ENCODE peak calls at places on chromosomes 12 and 14, in ten cellular contexts. D is cardiac muscle cell, O is GM12891, M is amniotic stem cell, I is HTR-8/SVneo, C is sigmoid colon, E is lower lobe of right lung, L is neural crest cell, Q is GM13977, P is prostate gland. G is an unnamed sample.

GRCh38 chr12:12133259-12133658 is 62.5 kb downstream of the BCL2L14 start:
- DNase-seq in D (no peak), O (no peak), M (no peak), I (no peak), C (no peak), E (no peak), L (no peak), Q (no peak), P (no peak), G (no peak)

GRCh38 chr12:40634431-40635131 is 57.7 kb upstream of the CNTN1 start:
- DNase-seq in D (no peak), O (no peak), M (no peak), I (no peak), C (no peak), E (no peak), L (no peak), Q (no peak), P (no peak), G (no peak)

GRCh38 chr12:112928978-112929377 is 9.3 kb upstream of the OAS3 start:
- DNase-seq in D (no peak), O (no peak), M (no peak), I (no peak), C (no peak), E (no peak), L (no peak), Q (no peak), P (no peak), G (no peak)

GRCh38 chr12:94372379-94372930 is 87.2 kb downstream of the CEP83 start:
- DNase-seq in D (no peak), O (no peak), M (no peak), I (no peak), C (no peak), E (no peak), L (no peak), Q (peak; percentile 38), P (no peak), G (no peak)

GRCh38 chr12:113347107-113347506 is 11.3 kb upstream of the PLBD2 start:
- DNase-seq in D (no peak), O (no peak), M (no peak), I (no peak), C (no peak), E (no peak), L (no peak), Q (no peak), P (no peak), G (no peak)

GRCh38 chr14:53325176-53325806 is 172.2 kb upstream of the DDHD1 start:
- DNase-seq in D (peak; percentile 32), O (no peak), M (no peak), I (peak; percentile 40), C (no peak), E (no peak), L (no peak), Q (no peak), P (no peak), G (no peak)

GRCh38 chr12:105681341-105681740 is 350.9 kb downstream of the C12orf75 start:
- DNase-seq in D (no peak), O (no peak), M (no peak), I (no peak), C (no peak), E (no peak), L (no peak), Q (no peak), P (no peak), G (no peak)

GRCh38 chr12:116497051-116497529 is 62.1 kb upstream of the MAP1LC3B2 start:
- DNase-seq in D (no peak), O (no peak), M (no peak), I (no peak), C (no peak), E (no peak), L (no peak), Q (peak; percentile 35), P (peak; percentile 48), G (no peak)

GRCh38 chr12:130872179-130873096 is 572 bp downstream of the RAN start:
- DNase-seq in D (peak; percentile 33), O (peak; percentile 44), M (no peak), I (no peak), C (peak; percentile 66), E (peak; percentile 61), L (peak; percentile 17), Q (peak; percentile 73), P (peak; percentile 5), G (no peak)

GRCh38 chr12:105453306-105453705 is 122.8 kb downstream of the C12orf75 start:
- DNase-seq in D (no peak), O (no peak), M (no peak), I (no peak), C (no peak), E (no peak), L (no peak), Q (no peak), P (no peak), G (no peak)

GRCh38 chr14:101716956-101717662 is 44.4 kb upstream of the PPP2R5C start:
- DNase-seq in D (no peak), O (no peak), M (no peak), I (no peak), C (no peak), E (no peak), L (no peak), Q (no peak), P (no peak), G (no peak)

GRCh38 chr14:74238974-74239847 is at the start of gene VSX2:
- DNase-seq in D (no peak), O (no peak), M (no peak), I (no peak), C (no peak), E (no peak), L (no peak), Q (no peak), P (no peak), G (no peak)

GRCh38 chr14:90451443-90451842 is 54.6 kb downstream of the CALM1 start:
- DNase-seq in D (no peak), O (no peak), M (no peak), I (no peak), C (no peak), E (no peak), L (no peak), Q (no peak), P (no peak), G (no peak)

GRCh38 chr12:14473707-14474287 is 93.9 kb downstream of the PLBD1 start:
- DNase-seq in D (peak; percentile 31), O (no peak), M (no peak), I (no peak), C (no peak), E (no peak), L (no peak), Q (no peak), P (no peak), G (no peak)

GRCh38 chr12:105444050-105444808 is 113.7 kb downstream of the C12orf75 start:
- DNase-seq in D (peak; percentile 37), O (no peak), M (no peak), I (no peak), C (no peak), E (no peak), L (no peak), Q (no peak), P (no peak), G (no peak)

GRCh38 chr14:24952851-24953666 is 96.9 kb downstream of the STXBP6 start:
- DNase-seq in D (no peak), O (no peak), M (no peak), I (peak; percentile 11), C (no peak), E (no peak), L (peak; percentile 34), Q (no peak), P (no peak), G (no peak)

GRCh38 chr14:72451081-72451972 is 442.6 kb downstream of the DPF3 start:
- DNase-seq in D (no peak), O (no peak), M (no peak), I (no peak), C (no peak), E (no peak), L (no peak), Q (peak; percentile 60), P (no peak), G (peak; percentile 46)

GRCh38 chr12:70609203-70609602 is 28.0 kb downstream of the PTPRB start:
- DNase-seq in D (no peak), O (no peak), M (no peak), I (no peak), C (no peak), E (no peak), L (no peak), Q (no peak), P (no peak), G (no peak)

GRCh38 chr12:47282206-47282605 is 202.4 kb upstream of the AMIGO2 start:
- DNase-seq in D (peak; percentile 91), O (no peak), M (no peak), I (no peak), C (no peak), E (no peak), L (no peak), Q (no peak), P (no peak), G (no peak)

GRCh38 chr14:29865299-29865698 is 62.3 kb downstream of the PRKD1 start:
- DNase-seq in D (no peak), O (no peak), M (no peak), I (no peak), C (no peak), E (no peak), L (no peak), Q (no peak), P (no peak), G (no peak)

GRCh38 chr12:11875414-11875935 is 195.3 kb upstream of the BCL2L14 start:
- DNase-seq in D (peak; percentile 26), O (no peak), M (no peak), I (no peak), C (no peak), E (no peak), L (no peak), Q (peak; percentile 30), P (no peak), G (peak; percentile 6)

GRCh38 chr12:62722971-62723680 is 211.8 kb downstream of the PPM1H start:
- DNase-seq in D (no peak), O (no peak), M (no peak), I (no peak), C (no peak), E (no peak), L (no peak), Q (no peak), P (no peak), G (no peak)

GRCh38 chr12:65822732-65823480 is 1.4 kb upstream of the HMGA2 start:
- DNase-seq in D (peak; percentile 81), O (no peak), M (no peak), I (peak; percentile 8), C (no peak), E (no peak), L (peak; percentile 55), Q (peak; percentile 63), P (no peak), G (peak; percentile 53)